ENCODE peak calls at places on chromosome 3, in eight cellular contexts. One of them, this sample, is unnamed.

GRCh38 chr3:16124636-16125035 is 49.8 kb upstream of the GALNT15 start:
- DNase-seq in RKO: peak
- DNase-seq in fibroblast of mammary gland: peak
- DNase-seq in GM12865: no peak
- DNase-seq in NCI-H748 treated with DMSO at 0.1 percent for 48 hours: no peak
- DNase-seq in CD8-positive, alpha-beta memory T cell: no peak
- DNase-seq in colonic mucosa: no peak
- DNase-seq in MCF 10A: peak
- DNase-seq in this sample: no peak

GRCh38 chr3:69086133-69086722 is 1.5 kb downstream of the ARL6IP5 start:
- DNase-seq in RKO: peak
- DNase-seq in fibroblast of mammary gland: peak
- DNase-seq in GM12865: peak
- DNase-seq in NCI-H748 treated with DMSO at 0.1 percent for 48 hours: peak
- DNase-seq in CD8-positive, alpha-beta memory T cell: peak
- DNase-seq in colonic mucosa: peak
- DNase-seq in MCF 10A: peak
- DNase-seq in this sample: peak

GRCh38 chr3:188656196-188656982 is 502.4 kb downstream of the LPP start:
- DNase-seq in RKO: peak
- DNase-seq in fibroblast of mammary gland: peak
- DNase-seq in GM12865: no peak
- DNase-seq in NCI-H748 treated with DMSO at 0.1 percent for 48 hours: no peak
- DNase-seq in CD8-positive, alpha-beta memory T cell: no peak
- DNase-seq in colonic mucosa: no peak
- DNase-seq in MCF 10A: peak
- DNase-seq in this sample: no peak

GRCh38 chr3:186839874-186840641 is 2.5 kb upstream of the ADIPOQ start:
- DNase-seq in RKO: no peak
- DNase-seq in fibroblast of mammary gland: peak
- DNase-seq in GM12865: no peak
- DNase-seq in NCI-H748 treated with DMSO at 0.1 percent for 48 hours: no peak
- DNase-seq in CD8-positive, alpha-beta memory T cell: no peak
- DNase-seq in colonic mucosa: no peak
- DNase-seq in MCF 10A: peak
- DNase-seq in this sample: no peak

GRCh38 chr3:142022381-142022780 is 127.0 kb downstream of the TFDP2 start:
- DNase-seq in RKO: no peak
- DNase-seq in fibroblast of mammary gland: peak
- DNase-seq in GM12865: peak
- DNase-seq in NCI-H748 treated with DMSO at 0.1 percent for 48 hours: no peak
- DNase-seq in CD8-positive, alpha-beta memory T cell: no peak
- DNase-seq in colonic mucosa: no peak
- DNase-seq in MCF 10A: no peak
- DNase-seq in this sample: peak

GRCh38 chr3:66604476-66604875 is 103.7 kb upstream of the LRIG1 start:
- DNase-seq in RKO: no peak
- DNase-seq in fibroblast of mammary gland: no peak
- DNase-seq in GM12865: no peak
- DNase-seq in NCI-H748 treated with DMSO at 0.1 percent for 48 hours: no peak
- DNase-seq in CD8-positive, alpha-beta memory T cell: no peak
- DNase-seq in colonic mucosa: no peak
- DNase-seq in MCF 10A: no peak
- DNase-seq in this sample: no peak

GRCh38 chr3:106355873-106356272 is 487.1 kb upstream of the CBLB start:
- DNase-seq in RKO: no peak
- DNase-seq in fibroblast of mammary gland: no peak
- DNase-seq in GM12865: no peak
- DNase-seq in NCI-H748 treated with DMSO at 0.1 percent for 48 hours: no peak
- DNase-seq in CD8-positive, alpha-beta memory T cell: no peak
- DNase-seq in colonic mucosa: no peak
- DNase-seq in MCF 10A: no peak
- DNase-seq in this sample: no peak

GRCh38 chr3:97579365-97579764 is 185.2 kb upstream of the ARL6 start:
- DNase-seq in RKO: peak
- DNase-seq in fibroblast of mammary gland: no peak
- DNase-seq in GM12865: peak
- DNase-seq in NCI-H748 treated with DMSO at 0.1 percent for 48 hours: peak
- DNase-seq in CD8-positive, alpha-beta memory T cell: no peak
- DNase-seq in colonic mucosa: no peak
- DNase-seq in MCF 10A: peak
- DNase-seq in this sample: no peak

GRCh38 chr3:14861031-14861430 is 42.3 kb downstream of the FGD5 start:
- DNase-seq in RKO: no peak
- DNase-seq in fibroblast of mammary gland: no peak
- DNase-seq in GM12865: no peak
- DNase-seq in NCI-H748 treated with DMSO at 0.1 percent for 48 hours: no peak
- DNase-seq in CD8-positive, alpha-beta memory T cell: no peak
- DNase-seq in colonic mucosa: no peak
- DNase-seq in MCF 10A: no peak
- DNase-seq in this sample: no peak

This sample was measured in GDM1.